ENCODE peak calls at places on chromosomes 2 and 18, in eight cellular contexts. Z, D, F, A, C, R, E and M are unnamed samples.

GRCh38 chr2:133812826-133813617 is 244.8 kb upstream of the NCKAP5 start:
- DNase-seq in C (no peak), E (no peak), A (no peak), D (no peak), F (no peak), R (no peak), Z (no peak), M (no peak)

GRCh38 chr18:34742761-34743366 is 32.8 kb downstream of the DTNA start:
- DNase-seq in D (no peak), Z (no peak), R (no peak), A (no peak), C (no peak), E (no peak), F (no peak), M (no peak)

GRCh38 chr2:20326163-20326780 is 24.4 kb downstream of the PUM2 start:
- DNase-seq in D (peak), E (peak), C (peak), Z (no peak), F (no peak), R (peak), A (peak), M (peak)

GRCh38 chr18:59432796-59433195 is 73.7 kb upstream of the LMAN1 start:
- DNase-seq in E (no peak), F (no peak), R (no peak), D (no peak), Z (no peak), C (no peak), A (no peak), M (no peak)

GRCh38 chr2:29012211-29012681 is 31.1 kb downstream of the TOGARAM2 start:
- DNase-seq in A (no peak), F (peak), E (no peak), C (peak), R (no peak), Z (peak), D (peak), M (no peak)

GRCh38 chr2:203037026-203037425 is 22.4 kb downstream of the NBEAL1 start:
- DNase-seq in F (no peak), E (no peak), D (no peak), A (no peak), Z (no peak), R (no peak), C (no peak), M (no peak)

GRCh38 chr18:60654298-60654697 is 281.7 kb upstream of the MC4R start:
- DNase-seq in A (no peak), C (no peak), E (no peak), D (no peak), R (no peak), Z (no peak), F (no peak), M (no peak)

GRCh38 chr2:159614534-159615186 is 1.7 kb downstream of the BAZ2B start:
- DNase-seq in Z (no peak), D (no peak), E (peak), C (no peak), R (peak), A (no peak), F (no peak), M (no peak)

GRCh38 chr2:66925128-66925527 is 472.0 kb upstream of the ETAA1 start:
- DNase-seq in C (no peak), R (no peak), E (no peak), F (no peak), D (no peak), Z (no peak), A (no peak), M (no peak)

GRCh38 chr2:82790277-82791021 is 1668.6 kb downstream of the SUCLG1 start:
- DNase-seq in F (no peak), D (no peak), A (no peak), E (no peak), R (peak), C (no peak), Z (no peak), M (no peak)

GRCh38 chr2:133886735-133887675 is 318.7 kb upstream of the NCKAP5 start:
- DNase-seq in Z (peak), D (peak), R (peak), E (peak), C (peak), F (peak), A (peak), M (peak)

GRCh38 chr18:58152891-58153290 is 108.9 kb downstream of the NEDD4L start:
- DNase-seq in R (no peak), D (no peak), C (no peak), Z (no peak), A (no peak), E (no peak), F (no peak), M (no peak)

GRCh38 chr2:88452980-88453582 is 588 bp upstream of the FOXI3 start:
- DNase-seq in F (no peak), Z (no peak), C (no peak), A (peak), E (peak), R (peak), D (no peak), M (no peak)

GRCh38 chr2:15608392-15608761 is 16.7 kb downstream of the DDX1 start:
- DNase-seq in E (no peak), C (no peak), R (no peak), Z (no peak), D (no peak), A (no peak), F (no peak), M (no peak)

GRCh38 chr2:24210106-24210455 is 35.2 kb downstream of the FAM228A start:
- DNase-seq in A (no peak), D (no peak), R (no peak), Z (no peak), C (no peak), E (no peak), F (no peak), M (no peak)

GRCh38 chr2:236833501-236834186 is 252.0 kb upstream of the COPS8 start:
- DNase-seq in E (no peak), Z (no peak), A (no peak), R (no peak), C (no peak), F (no peak), D (no peak), M (no peak)